ENCODE peak calls at places on chromosomes 7 and 10, in seven cellular contexts. Q, F, R, Z, J, E and A are unnamed samples.

GRCh38 chr7:7911756-7912155 is 56.8 kb upstream of the GLCCI1 start:
- DNase-seq in Q (no peak), F (no peak), R (no peak), Z (no peak), J (no peak), E (no peak), A (no peak)

GRCh38 chr7:108016841-108017775 is 14.1 kb upstream of the LAMB1 start:
- DNase-seq in Q (no peak), F (peak), R (no peak), Z (no peak), J (no peak), E (peak), A (peak)

GRCh38 chr10:113093188-113094113 is 143.4 kb downstream of the TCF7L2 start:
- DNase-seq in Q (no peak), F (no peak), R (no peak), Z (peak), J (no peak), E (no peak), A (no peak)

GRCh38 chr10:68992721-68993440 is 4.3 kb downstream of the KIFBP start:
- DNase-seq in Q (no peak), F (peak), R (peak), Z (peak), J (peak), E (no peak), A (peak)

GRCh38 chr7:4612939-4613841 is 68.9 kb upstream of the FOXK1 start:
- DNase-seq in Q (no peak), F (no peak), R (no peak), Z (peak), J (peak), E (peak), A (no peak)

GRCh38 chr10:118096022-118096421 is 49.3 kb upstream of the RAB11FIP2 start:
- DNase-seq in Q (no peak), F (no peak), R (no peak), Z (no peak), J (no peak), E (peak), A (no peak)

GRCh38 chr7:135976312-135977019 is 693 bp downstream of the MTPN start:
- DNase-seq in Q (peak), F (no peak), R (no peak), Z (peak), J (no peak), E (peak), A (no peak)

GRCh38 chr7:17269345-17270221 is 28.9 kb upstream of the AHR start:
- DNase-seq in Q (no peak), F (no peak), R (no peak), Z (no peak), J (no peak), E (no peak), A (no peak)

GRCh38 chr7:151930695-151931094 is 25.6 kb upstream of the GALNTL5 start:
- DNase-seq in Q (no peak), F (no peak), R (no peak), Z (no peak), J (no peak), E (peak), A (no peak)

GRCh38 chr7:47038621-47039020 is 543.3 kb downstream of the TNS3 start:
- DNase-seq in Q (no peak), F (no peak), R (no peak), Z (no peak), J (no peak), E (no peak), A (peak)

GRCh38 chr10:102109166-102110116 is 10.7 kb downstream of the LDB1 start:
- DNase-seq in Q (no peak), F (no peak), R (no peak), Z (no peak), J (no peak), E (no peak), A (no peak)

GRCh38 chr7:129431911-129432643 is 2.2 kb upstream of the STRIP2 start:
- DNase-seq in Q (no peak), F (no peak), R (no peak), Z (no peak), J (no peak), E (peak), A (no peak)

GRCh38 chr7:110943686-110944350 is 147.1 kb upstream of the LRRN3 start:
- DNase-seq in Q (no peak), F (no peak), R (no peak), Z (no peak), J (no peak), E (peak), A (no peak)

GRCh38 chr7:138325434-138325833 is 134.6 kb upstream of the TRIM24 start:
- DNase-seq in Q (no peak), F (no peak), R (no peak), Z (no peak), J (no peak), E (no peak), A (no peak)

GRCh38 chr10:105605873-105606272 is 964.8 kb downstream of the SORCS3 start:
- DNase-seq in Q (no peak), F (no peak), R (no peak), Z (no peak), J (no peak), E (no peak), A (no peak)

GRCh38 chr7:2757361-2757903 is 69.4 kb downstream of the AMZ1 start:
- DNase-seq in Q (no peak), F (no peak), R (no peak), Z (peak), J (no peak), E (peak), A (no peak)

GRCh38 chr7:140506788-140507464 is 27.6 kb upstream of the MKRN1 start:
- DNase-seq in Q (peak), F (no peak), R (no peak), Z (peak), J (peak), E (no peak), A (no peak)

GRCh38 chr10:59176241-59177030 is at the start of gene PHYHIPL:
- DNase-seq in Q (no peak), F (no peak), R (no peak), Z (no peak), J (no peak), E (peak), A (no peak)

GRCh38 chr7:99312316-99313203 is 13.1 kb upstream of the ARPC1A start:
- DNase-seq in Q (peak), F (peak), R (peak), Z (peak), J (peak), E (peak), A (peak)

GRCh38 chr10:29811751-29812427 is 177.1 kb upstream of the SVIL start:
- DNase-seq in Q (no peak), F (peak), R (no peak), Z (peak), J (peak), E (peak), A (no peak)

GRCh38 chr7:6310594-6310993 is 38.2 kb upstream of the CYTH3 start:
- DNase-seq in Q (no peak), F (no peak), R (no peak), Z (no peak), J (no peak), E (no peak), A (no peak)

GRCh38 chr7:6305330-6305729 is 32.9 kb upstream of the CYTH3 start:
- DNase-seq in Q (no peak), F (no peak), R (no peak), Z (no peak), J (no peak), E (no peak), A (no peak)

GRCh38 chr7:6307762-6308161 is 35.3 kb upstream of the CYTH3 start:
- DNase-seq in Q (no peak), F (no peak), R (no peak), Z (no peak), J (no peak), E (no peak), A (no peak)

GRCh38 chr7:6306471-6306870 is 34.0 kb upstream of the CYTH3 start:
- DNase-seq in Q (no peak), F (no peak), R (no peak), Z (no peak), J (no peak), E (no peak), A (no peak)
- TF ChIP-seq EP300 in Q (no peak), F (no peak), R (no peak), Z (no peak), J (no peak), E (no peak), A (no peak)

GRCh38 chr7:156609010-156609877 is 31.3 kb upstream of the RNF32 start:
- DNase-seq in Q (no peak), F (no peak), R (peak), Z (peak), J (no peak), E (no peak), A (no peak)
- TF ChIP-seq EP300 in Q (peak), F (no peak), R (no peak), Z (no peak), J (no peak), E (no peak), A (no peak)

GRCh38 chr7:134534633-134535032 is 7.3 kb downstream of the AKR1B10 start:
- DNase-seq in Q (no peak), F (no peak), R (no peak), Z (no peak), J (no peak), E (no peak), A (no peak)

GRCh38 chr7:134535919-134536299 is 8.5 kb downstream of the AKR1B10 start:
- DNase-seq in Q (no peak), F (no peak), R (no peak), Z (no peak), J (no peak), E (no peak), A (no peak)

GRCh38 chr7:134532155-134533089 is 5.1 kb downstream of the AKR1B10 start:
- DNase-seq in Q (no peak), F (no peak), R (peak), Z (peak), J (no peak), E (no peak), A (no peak)

GRCh38 chr7:134535272-134535918 is 8.0 kb downstream of the AKR1B10 start:
- DNase-seq in Q (no peak), F (peak), R (no peak), Z (no peak), J (no peak), E (no peak), A (no peak)

GRCh38 chr7:134533288-134533771 is 6.0 kb downstream of the AKR1B10 start:
- DNase-seq in Q (no peak), F (peak), R (no peak), Z (no peak), J (no peak), E (no peak), A (no peak)
- TF ChIP-seq EP300 in Q (no peak), F (peak), R (no peak), Z (no peak), J (no peak), E (no peak), A (no peak)

DNA sequence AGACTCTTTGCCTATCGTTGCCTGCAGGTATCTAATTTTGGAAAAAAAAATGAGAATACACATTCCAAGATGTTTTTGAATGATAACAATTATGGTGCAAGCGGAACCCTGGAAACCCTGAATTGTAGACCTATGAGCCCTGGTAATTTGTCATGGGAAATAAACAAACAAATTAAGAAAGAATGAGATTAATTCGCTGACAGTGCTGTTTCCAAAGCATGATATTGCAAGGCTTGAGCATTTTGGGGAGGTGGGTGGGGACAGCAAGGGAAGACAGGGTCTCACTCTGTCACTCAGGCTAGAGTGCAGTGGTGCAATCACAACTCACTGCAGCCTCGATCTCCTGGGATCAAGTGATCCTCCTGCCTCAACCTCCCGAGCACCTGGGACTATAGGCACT is 900.3 kb downstream of the IPMK start:
- DNase-seq in Q (no peak), F (no peak), R (no peak), Z (no peak), J (no peak), E (no peak), A (no peak)
- TF ChIP-seq EP300 in Q (no peak), F (no peak), R (no peak), Z (no peak), J (no peak), E (no peak), A (no peak)

DNA sequence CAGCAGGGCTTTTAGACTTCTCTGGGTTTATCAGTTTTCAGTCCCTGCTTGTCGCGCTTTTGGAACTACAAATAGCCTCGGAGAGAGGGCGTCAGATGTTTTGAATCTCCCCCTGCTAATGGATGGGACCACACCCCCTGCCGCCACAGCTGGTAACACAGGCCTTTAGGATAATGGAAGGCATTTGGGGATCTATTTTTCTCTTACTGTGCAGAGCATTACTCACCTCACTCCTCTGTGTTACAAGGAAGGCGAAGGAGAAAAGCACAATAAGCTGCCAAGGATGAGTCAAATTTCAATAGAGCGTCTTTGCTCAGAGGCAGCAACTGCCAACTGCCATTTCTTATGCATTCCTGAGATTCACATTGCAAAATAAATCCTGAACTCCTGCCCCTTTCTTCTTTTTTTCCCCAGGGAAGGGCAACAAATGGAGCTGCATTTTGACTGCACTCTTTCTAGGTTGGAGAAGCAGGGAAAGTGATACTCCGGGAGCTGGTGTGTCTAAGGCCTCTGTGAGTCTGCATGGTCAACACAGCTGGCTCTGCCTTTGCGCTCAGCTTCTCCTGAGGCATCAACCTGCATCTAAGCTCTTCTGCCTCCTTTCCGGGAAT is 31.5 kb upstream of the SMNDC1 start:
- DNase-seq in Q (no peak), F (peak), R (no peak), Z (no peak), J (peak), E (peak), A (no peak)
- TF ChIP-seq EP300 in Q (no peak), F (peak), R (no peak), Z (no peak), J (no peak), E (no peak), A (no peak)

DNA sequence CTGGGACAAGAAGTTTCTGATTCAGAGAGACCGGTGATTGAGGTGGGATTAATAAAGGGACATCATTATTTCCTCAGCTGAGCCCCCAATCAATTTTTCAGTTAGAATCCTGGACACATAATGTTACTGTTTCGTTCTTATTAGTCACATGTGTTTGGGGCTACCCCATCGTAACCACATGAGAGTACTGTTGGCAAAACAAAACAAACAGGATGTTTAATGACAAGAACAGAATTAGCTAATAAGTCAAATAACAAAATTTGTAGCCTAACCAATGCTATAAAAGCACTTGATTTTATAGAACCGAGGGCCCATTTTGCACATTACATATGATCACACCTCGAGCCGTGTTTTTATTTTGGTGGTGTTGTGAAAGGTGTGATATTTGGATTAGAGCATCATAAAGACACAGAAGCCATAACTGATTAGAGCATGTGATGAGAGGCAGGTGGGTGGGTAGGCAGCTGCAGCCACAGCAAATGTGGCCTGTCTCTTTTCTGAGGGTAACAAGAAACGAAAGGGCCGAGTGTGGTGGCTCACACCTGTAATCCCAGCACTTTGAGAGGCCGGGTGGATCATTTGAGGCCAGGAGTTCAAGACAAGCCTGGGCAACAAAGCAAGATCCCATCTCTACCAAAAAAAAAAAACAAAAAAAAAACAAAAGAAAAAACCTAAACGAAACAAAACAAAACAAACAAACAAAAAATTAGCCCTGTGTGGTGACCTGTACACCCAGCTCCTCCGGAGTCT is 1.8 kb upstream of the VWC2 start:
- DNase-seq in Q (no peak), F (no peak), R (no peak), Z (no peak), J (no peak), E (no peak), A (no peak)
- TF ChIP-seq EP300 in Q (no peak), F (no peak), R (no peak), Z (no peak), J (no peak), E (no peak), A (no peak)